ENCODE peak calls at places on chromosomes 11 and 22, in nine cellular contexts. K is activated T-cell treated with anti-CD3 and anti-CD28 coated beads, Interleukin-2, amount 50 U/mL, for 72 hours; D is T follicular helper cell; P is aorta; E is left ventricle myocardium superior; C is amniotic stem cell; Q is EH; T is GM06990; Y is CD4-positive, alpha-beta memory T cell. O is an unnamed sample.

GRCh38 chr11:112735470-112735869 is 225.8 kb upstream of the NCAM1 start:
- DNase-seq in K (no peak), D (no peak), P (no peak), E (no peak), C (no peak), Q (no peak), T (no peak), Y (no peak), O (no peak)

GRCh38 chr11:82756765-82757650 is 23.3 kb upstream of the FAM181B start:
- DNase-seq in K (no peak), D (no peak), P (no peak), E (no peak), C (no peak), Q (no peak), T (no peak), Y (no peak), O (no peak)

GRCh38 chr22:49779226-49779625 is 48.4 kb downstream of the BRD1 start:
- DNase-seq in K (no peak), D (no peak), P (peak), E (peak), C (no peak), Q (no peak), T (no peak), Y (no peak), O (no peak)

GRCh38 chr22:41660416-41660815 is 28.3 kb downstream of the SNU13 start:
- DNase-seq in K (no peak), D (no peak), P (no peak), E (peak), C (no peak), Q (peak), T (no peak), Y (no peak), O (no peak)

GRCh38 chr11:123202723-123203122 is 7.7 kb upstream of the CLMP start:
- DNase-seq in K (no peak), D (no peak), P (no peak), E (no peak), C (no peak), Q (no peak), T (no peak), Y (no peak), O (no peak)

GRCh38 chr11:46272816-46273427 is 4.5 kb upstream of the CREB3L1 start:
- DNase-seq in K (no peak), D (no peak), P (peak), E (peak), C (no peak), Q (peak), T (no peak), Y (no peak), O (no peak)

GRCh38 chr11:65786786-65787636 is at the start of gene OVOL1:
- DNase-seq in K (no peak), D (no peak), P (no peak), E (no peak), C (no peak), Q (no peak), T (no peak), Y (peak), O (no peak)

GRCh38 chr11:119550330-119550729 is 127.4 kb upstream of the THY1 start:
- DNase-seq in K (no peak), D (no peak), P (no peak), E (no peak), C (no peak), Q (no peak), T (no peak), Y (no peak), O (no peak)

GRCh38 chr22:39493759-39494158 is 8.3 kb upstream of the MIEF1 start:
- DNase-seq in K (no peak), D (no peak), P (no peak), E (no peak), C (peak), Q (peak), T (no peak), Y (no peak), O (no peak)

GRCh38 chr22:31079095-31079642 is 1.9 kb upstream of the SMTN start:
- DNase-seq in K (no peak), D (no peak), P (no peak), E (no peak), C (no peak), Q (no peak), T (no peak), Y (no peak), O (no peak)

GRCh38 chr11:77113382-77114088 is 10.9 kb downstream of the OMP start:
- DNase-seq in K (peak), D (no peak), P (no peak), E (no peak), C (no peak), Q (peak), T (no peak), Y (no peak), O (no peak)

GRCh38 chr11:124674168-124674517 is 439 bp downstream of the SPA17 start:
- DNase-seq in K (no peak), D (no peak), P (no peak), E (no peak), C (no peak), Q (no peak), T (no peak), Y (no peak), O (no peak)